ENCODE peak calls at places on chromosomes 13 and 19, in ten cellular contexts. R is activated CD4-positive, CD25-positive, alpha-beta regulatory T cell; F is heart left ventricle; G is activated gamma-delta T cell treated with anti-CD3 and anti-CD28 coated beads, Interleukin-2, amount 50 U/mL, for 16 hours; S is EH; T is Caki2; U is HTR-8/SVneo; X is HEK293T; C is mesenchymal stem cell; B is posterior cingulate gyrus. N is an unnamed sample.

GRCh38 chr13:80481589-80481988 is 140.7 kb upstream of the SPRY2 start:
- DNase-seq in T (no peak), S (no peak), R (no peak), B (no peak), C (no peak), U (no peak), G (no peak), X (no peak), F (no peak), N (no peak)

GRCh38 chr19:33953592-33953991 is 156.9 kb downstream of the KCTD15 start:
- DNase-seq in F (no peak), U (no peak), C (no peak), B (no peak), T (no peak), G (no peak), S (peak), R (no peak), X (no peak), N (no peak)

GRCh38 chr19:33758541-33759013 is 38.1 kb upstream of the KCTD15 start:
- DNase-seq in B (no peak), U (peak), F (no peak), R (no peak), G (no peak), T (peak), S (peak), X (no peak), C (no peak), N (peak)

GRCh38 chr19:52741951-52742485 is 7.2 kb upstream of the ZNF611 start:
- DNase-seq in X (no peak), F (no peak), T (no peak), B (no peak), R (no peak), G (no peak), C (no peak), U (no peak), S (no peak), N (no peak)

GRCh38 chr19:18433735-18434398 is 4.1 kb downstream of the ISYNA1 start:
- DNase-seq in R (no peak), X (no peak), U (no peak), B (no peak), S (no peak), G (no peak), T (no peak), F (no peak), C (no peak), N (no peak)

GRCh38 chr13:23380534-23380933 is 53.0 kb downstream of the SACS start:
- DNase-seq in T (no peak), U (no peak), F (no peak), G (no peak), C (peak), B (no peak), X (no peak), R (no peak), S (peak), N (no peak)

GRCh38 chr19:39265321-39265916 is 2.8 kb upstream of the IFNL2 start:
- DNase-seq in X (no peak), C (no peak), B (no peak), U (no peak), G (no peak), T (no peak), F (no peak), R (no peak), S (no peak), N (no peak)

GRCh38 chr13:43835701-43836100 is 43.8 kb downstream of the CCDC122 start:
- DNase-seq in B (no peak), G (no peak), C (peak), F (no peak), X (no peak), S (no peak), U (no peak), T (no peak), R (no peak), N (no peak)

GRCh38 chr13:31631071-31631470 is 108.3 kb upstream of the RXFP2 start:
- DNase-seq in F (no peak), S (peak), T (no peak), U (no peak), C (no peak), R (no peak), X (no peak), G (no peak), B (no peak), N (no peak)

GRCh38 chr13:35888327-35888940 is 242.7 kb downstream of the DCLK1 start:
- DNase-seq in C (no peak), B (no peak), S (peak), R (no peak), X (no peak), G (no peak), T (no peak), U (no peak), F (no peak), N (no peak)

GRCh38 chr13:98134901-98135300 is 8.0 kb upstream of the FARP1 start:
- DNase-seq in C (no peak), B (no peak), U (no peak), X (no peak), R (no peak), F (no peak), S (no peak), T (no peak), G (no peak), N (no peak)

GRCh38 chr13:85497652-85498051 is 301.6 kb downstream of the SLITRK6 start:
- DNase-seq in B (no peak), F (no peak), X (no peak), S (peak), C (peak), G (no peak), T (peak), U (peak), R (no peak), N (no peak)

GRCh38 chr13:79581870-79582315 is 100.9 kb downstream of the NDFIP2 start:
- DNase-seq in S (peak), G (no peak), F (peak), C (peak), X (no peak), T (no peak), B (no peak), R (no peak), U (no peak), N (no peak)

GRCh38 chr19:47253467-47253881 is 2.9 kb upstream of the CCDC9 start:
- DNase-seq in R (no peak), S (peak), U (peak), F (no peak), G (no peak), T (peak), B (no peak), X (no peak), C (peak), N (no peak)

GRCh38 chr19:42662714-42663113 is 68.0 kb upstream of the CEACAM8 start:
- DNase-seq in U (no peak), R (no peak), X (no peak), S (no peak), F (no peak), G (no peak), B (no peak), C (no peak), T (no peak), N (no peak)

GRCh38 chr13:33164331-33164730 is 121.2 kb downstream of the STARD13 start:
- DNase-seq in R (no peak), B (no peak), X (no peak), T (no peak), F (no peak), U (no peak), G (no peak), S (peak), C (peak), N (no peak)

GRCh38 chr13:35992964-35993363 is 138.2 kb downstream of the DCLK1 start:
- DNase-seq in T (no peak), B (peak), X (no peak), F (no peak), G (no peak), S (no peak), R (no peak), U (no peak), C (no peak), N (no peak)

GRCh38 chr19:55536951-55537740 is at the start of gene SBK2:
- DNase-seq in S (no peak), B (no peak), T (no peak), C (no peak), G (no peak), X (peak), R (no peak), F (no peak), U (no peak), N (no peak)

GRCh38 chr13:56906909-56907308 is 233.8 kb upstream of the PRR20A start:
- DNase-seq in C (no peak), X (no peak), S (no peak), T (no peak), R (no peak), G (no peak), B (no peak), U (no peak), F (no peak), N (no peak)

GRCh38 chr13:21060063-21060826 is 1.1 kb downstream of the LATS2 start:
- DNase-seq in T (peak), R (no peak), S (peak), B (no peak), C (peak), U (no peak), X (peak), G (no peak), F (peak), N (peak)

GRCh38 chr19:15178629-15179308 is 22.0 kb downstream of the NOTCH3 start:
- DNase-seq in B (no peak), S (no peak), X (no peak), C (no peak), G (no peak), F (no peak), R (no peak), T (no peak), U (no peak), N (no peak)

GRCh38 chr19:36046443-36047050 is 7.5 kb downstream of the THAP8 start:
- DNase-seq in T (no peak), U (no peak), S (peak), X (no peak), B (no peak), F (no peak), C (no peak), G (no peak), R (no peak), N (no peak)

GRCh38 chr19:10756791-10757190 is 38.9 kb downstream of the DNM2 start:
- DNase-seq in R (no peak), U (no peak), F (no peak), X (no peak), B (no peak), T (no peak), G (no peak), S (no peak), C (no peak), N (no peak)

GRCh38 chr19:15180451-15181390 is 20.1 kb downstream of the NOTCH3 start:
- DNase-seq in F (peak), B (no peak), C (no peak), X (peak), G (no peak), R (no peak), U (no peak), S (no peak), T (peak), N (no peak)

GRCh38 chr13:98476538-98476966 is 100.4 kb downstream of the STK24 start:
- DNase-seq in B (no peak), T (no peak), F (no peak), C (peak), X (no peak), G (peak), R (peak), S (peak), U (peak), N (peak)

GRCh38 chr13:99823961-99824360 is 147.6 kb downstream of the ZIC5 start:
- DNase-seq in F (no peak), X (no peak), C (no peak), R (no peak), G (no peak), U (no peak), T (no peak), S (no peak), B (no peak), N (no peak)

GRCh38 chr13:77383097-77383496 is 56.2 kb upstream of the MYCBP2 start:
- DNase-seq in F (no peak), G (no peak), S (no peak), T (no peak), U (no peak), R (no peak), X (no peak), C (no peak), B (no peak), N (no peak)

GRCh38 chr19:13036366-13036976 is 41.2 kb downstream of the NFIX start:
- DNase-seq in R (no peak), B (no peak), F (no peak), T (peak), U (no peak), G (no peak), X (peak), S (peak), C (no peak), N (peak)

GRCh38 chr13:31781064-31781463 is 41.7 kb downstream of the RXFP2 start:
- DNase-seq in B (no peak), X (no peak), R (no peak), U (no peak), F (no peak), G (no peak), T (no peak), C (no peak), S (peak), N (no peak)

GRCh38 chr19:3821857-3822364 is 35.7 kb upstream of the MATK start:
- DNase-seq in T (no peak), B (peak), C (peak), G (peak), F (peak), U (peak), X (peak), S (peak), R (peak), N (peak)

GRCh38 chr13:98436379-98436909 is 140.5 kb downstream of the STK24 start:
- DNase-seq in X (no peak), S (no peak), C (no peak), B (no peak), G (no peak), R (no peak), F (no peak), T (no peak), U (no peak), N (no peak)

GRCh38 chr13:89678722-89679121 is 1668.8 kb upstream of the MIR17HG start:
- DNase-seq in F (no peak), R (no peak), X (no peak), T (no peak), G (no peak), C (no peak), U (no peak), B (no peak), S (no peak), N (no peak)

GRCh38 chr13:36919206-36919832 is 719 bp downstream of the SMAD9 start:
- DNase-seq in U (peak), T (peak), G (no peak), S (peak), R (no peak), C (peak), X (peak), B (peak), F (peak), N (peak)

GRCh38 chr13:86838411-86839120 is 832.6 kb upstream of the SLITRK5 start:
- DNase-seq in U (no peak), F (no peak), G (no peak), R (no peak), S (no peak), C (peak), T (no peak), B (no peak), X (no peak), N (no peak)

GRCh38 chr13:80399340-80400163 is 58.6 kb upstream of the SPRY2 start:
- DNase-seq in F (no peak), G (no peak), U (no peak), X (no peak), T (no peak), S (no peak), C (no peak), R (no peak), B (no peak), N (peak)

GRCh38 chr19:4979211-4979807 is 10.4 kb downstream of the KDM4B start:
- DNase-seq in X (no peak), T (no peak), S (no peak), C (no peak), U (no peak), F (no peak), B (no peak), R (no peak), G (no peak), N (no peak)

GRCh38 chr19:1648156-1648925 is 4.1 kb downstream of the TCF3 start:
- DNase-seq in S (no peak), G (no peak), X (no peak), B (no peak), R (no peak), T (no peak), U (no peak), F (no peak), C (no peak), N (peak)